ENCODE peak calls at places on chromosomes 6 and 20, in ten cellular contexts. One of them, this sample, is unnamed.

GRCh38 chr6:54860739-54861138 is 14.2 kb downstream of the FAM83B start:
- DNase-seq in RWPE1: no peak
- DNase-seq in neuronal stem cell: no peak
- DNase-seq in lower lobe of right lung: no peak
- DNase-seq in OCI-LY7: no peak
- DNase-seq in neural progenitor cell: no peak
- DNase-seq in A549: no peak
- DNase-seq in IMR-90: peak; percentile 72
- DNase-seq in endothelial cell of umbilical vein: no peak
- DNase-seq in GM12878: no peak
- DNase-seq in this sample: no peak

GRCh38 chr6:150169609-150170008 is 26.8 kb downstream of the PPP1R14C start:
- DNase-seq in RWPE1: peak; percentile 83
- DNase-seq in neuronal stem cell: no peak
- DNase-seq in lower lobe of right lung: no peak
- DNase-seq in OCI-LY7: no peak
- DNase-seq in neural progenitor cell: no peak
- DNase-seq in A549: no peak
- DNase-seq in IMR-90: peak; percentile 81
- DNase-seq in endothelial cell of umbilical vein: no peak
- DNase-seq in GM12878: no peak
- DNase-seq in this sample: no peak

GRCh38 chr6:120473804-120474203 is 860.5 kb downstream of the TBC1D32 start:
- DNase-seq in RWPE1: no peak
- DNase-seq in neuronal stem cell: no peak
- DNase-seq in lower lobe of right lung: no peak
- DNase-seq in OCI-LY7: no peak
- DNase-seq in neural progenitor cell: no peak
- DNase-seq in A549: no peak
- DNase-seq in IMR-90: no peak
- DNase-seq in endothelial cell of umbilical vein: no peak
- DNase-seq in GM12878: no peak
- DNase-seq in this sample: no peak

GRCh38 chr6:158381214-158381613 is 68.9 kb downstream of the TULP4 start:
- DNase-seq in RWPE1: peak; percentile 18
- DNase-seq in neuronal stem cell: no peak
- DNase-seq in lower lobe of right lung: no peak
- DNase-seq in OCI-LY7: no peak
- DNase-seq in neural progenitor cell: no peak
- DNase-seq in A549: no peak
- DNase-seq in IMR-90: no peak
- DNase-seq in endothelial cell of umbilical vein: no peak
- DNase-seq in GM12878: no peak
- DNase-seq in this sample: no peak

GRCh38 chr6:29995346-29995777 is 53.0 kb downstream of the HLA-A start:
- DNase-seq in RWPE1: no peak
- DNase-seq in neuronal stem cell: no peak
- DNase-seq in lower lobe of right lung: no peak
- DNase-seq in OCI-LY7: no peak
- DNase-seq in neural progenitor cell: no peak
- DNase-seq in A549: no peak
- DNase-seq in IMR-90: peak; percentile 11
- DNase-seq in endothelial cell of umbilical vein: peak; percentile 71
- DNase-seq in GM12878: no peak
- DNase-seq in this sample: peak; percentile 24

GRCh38 chr6:150363733-150364132 is 5.1 kb upstream of the IYD start:
- DNase-seq in RWPE1: no peak
- DNase-seq in neuronal stem cell: no peak
- DNase-seq in lower lobe of right lung: no peak
- DNase-seq in OCI-LY7: no peak
- DNase-seq in neural progenitor cell: no peak
- DNase-seq in A549: no peak
- DNase-seq in IMR-90: no peak
- DNase-seq in endothelial cell of umbilical vein: no peak
- DNase-seq in GM12878: no peak
- DNase-seq in this sample: no peak

GRCh38 chr20:45341939-45342862 is 6.0 kb downstream of the SDC4 start:
- DNase-seq in RWPE1: peak; percentile 55
- DNase-seq in neuronal stem cell: no peak
- DNase-seq in lower lobe of right lung: peak; percentile 74
- DNase-seq in OCI-LY7: no peak
- DNase-seq in neural progenitor cell: peak; percentile 52
- DNase-seq in A549: no peak
- DNase-seq in IMR-90: peak; percentile 74
- DNase-seq in endothelial cell of umbilical vein: peak; percentile 50
- DNase-seq in GM12878: no peak
- DNase-seq in this sample: peak; percentile 89

GRCh38 chr6:27133281-27134227 is 113.9 kb upstream of the PRSS16 start:
- DNase-seq in RWPE1: no peak
- DNase-seq in neuronal stem cell: no peak
- DNase-seq in lower lobe of right lung: peak; percentile 81
- DNase-seq in OCI-LY7: peak; percentile 89
- DNase-seq in neural progenitor cell: peak; percentile 83
- DNase-seq in A549: no peak
- DNase-seq in IMR-90: peak; percentile 78
- DNase-seq in endothelial cell of umbilical vein: peak; percentile 72
- DNase-seq in GM12878: peak; percentile 63
- DNase-seq in this sample: peak; percentile 88

GRCh38 chr6:53484409-53485280 is 60.3 kb downstream of the GCLC start:
- DNase-seq in RWPE1: peak; percentile 30
- DNase-seq in neuronal stem cell: peak; percentile 71
- DNase-seq in lower lobe of right lung: no peak
- DNase-seq in OCI-LY7: peak; percentile 79
- DNase-seq in neural progenitor cell: peak; percentile 77
- DNase-seq in A549: no peak
- DNase-seq in IMR-90: peak; percentile 75
- DNase-seq in endothelial cell of umbilical vein: peak; percentile 84
- DNase-seq in GM12878: no peak
- DNase-seq in this sample: peak; percentile 78

GRCh38 chr6:88982720-88983119 is 19.3 kb upstream of the RNGTT start:
- DNase-seq in RWPE1: peak; percentile 69
- DNase-seq in neuronal stem cell: peak; percentile 32
- DNase-seq in lower lobe of right lung: no peak
- DNase-seq in OCI-LY7: peak; percentile 72
- DNase-seq in neural progenitor cell: peak; percentile 56
- DNase-seq in A549: peak; percentile 56
- DNase-seq in IMR-90: peak; percentile 79
- DNase-seq in endothelial cell of umbilical vein: peak; percentile 70
- DNase-seq in GM12878: peak; percentile 19
- DNase-seq in this sample: no peak

GRCh38 chr6:159169557-159170332 is 545 bp downstream of the FNDC1 start:
- DNase-seq in RWPE1: no peak
- DNase-seq in neuronal stem cell: peak; percentile 40
- DNase-seq in lower lobe of right lung: peak; percentile 52
- DNase-seq in OCI-LY7: no peak
- DNase-seq in neural progenitor cell: peak; percentile 75
- DNase-seq in A549: peak; percentile 25
- DNase-seq in IMR-90: peak; percentile 14
- DNase-seq in endothelial cell of umbilical vein: peak; percentile 2
- DNase-seq in GM12878: no peak
- DNase-seq in this sample: peak; percentile 88

GRCh38 chr20:58852559-58853271 is at the start of gene GNAS:
- DNase-seq in RWPE1: peak; percentile 90
- DNase-seq in neuronal stem cell: peak; percentile 72
- DNase-seq in lower lobe of right lung: peak; percentile 68
- DNase-seq in OCI-LY7: peak; percentile 65
- DNase-seq in neural progenitor cell: peak; percentile 91
- DNase-seq in A549: peak; percentile 72
- DNase-seq in IMR-90: peak; percentile 60
- DNase-seq in endothelial cell of umbilical vein: peak; percentile 47
- DNase-seq in GM12878: no peak
- DNase-seq in this sample: peak; percentile 94

GRCh38 chr6:140441256-140441655 is 1066.8 kb upstream of the CITED2 start:
- DNase-seq in RWPE1: peak; percentile 7
- DNase-seq in neuronal stem cell: peak; percentile 48
- DNase-seq in lower lobe of right lung: peak; percentile 46
- DNase-seq in OCI-LY7: no peak
- DNase-seq in neural progenitor cell: peak; percentile 74
- DNase-seq in A549: no peak
- DNase-seq in IMR-90: peak; percentile 63
- DNase-seq in endothelial cell of umbilical vein: peak; percentile 57
- DNase-seq in GM12878: no peak
- DNase-seq in this sample: peak; percentile 85

GRCh38 chr20:25037288-25038102 is 20.4 kb downstream of the ACSS1 start:
- DNase-seq in RWPE1: no peak
- DNase-seq in neuronal stem cell: no peak
- DNase-seq in lower lobe of right lung: no peak
- DNase-seq in OCI-LY7: no peak
- DNase-seq in neural progenitor cell: no peak
- DNase-seq in A549: no peak
- DNase-seq in IMR-90: no peak
- DNase-seq in endothelial cell of umbilical vein: no peak
- DNase-seq in GM12878: no peak
- DNase-seq in this sample: no peak

GRCh38 chr20:25038103-25038410 is 19.9 kb downstream of the ACSS1 start:
- DNase-seq in RWPE1: no peak
- DNase-seq in neuronal stem cell: no peak
- DNase-seq in lower lobe of right lung: no peak
- DNase-seq in OCI-LY7: no peak
- DNase-seq in neural progenitor cell: no peak
- DNase-seq in A549: no peak
- DNase-seq in IMR-90: no peak
- DNase-seq in endothelial cell of umbilical vein: no peak
- DNase-seq in GM12878: no peak
- DNase-seq in this sample: no peak

GRCh38 chr20:25035924-25036323 is 22.0 kb downstream of the ACSS1 start:
- DNase-seq in RWPE1: no peak
- DNase-seq in neuronal stem cell: no peak
- DNase-seq in lower lobe of right lung: no peak
- DNase-seq in OCI-LY7: peak; percentile 55
- DNase-seq in neural progenitor cell: no peak
- DNase-seq in A549: no peak
- DNase-seq in IMR-90: no peak
- DNase-seq in endothelial cell of umbilical vein: no peak
- DNase-seq in GM12878: no peak
- DNase-seq in this sample: no peak

GRCh38 chr20:25038591-25039015 is 19.3 kb downstream of the ACSS1 start:
- DNase-seq in RWPE1: no peak
- DNase-seq in neuronal stem cell: no peak
- DNase-seq in lower lobe of right lung: no peak
- DNase-seq in OCI-LY7: no peak
- DNase-seq in neural progenitor cell: no peak
- DNase-seq in A549: no peak
- DNase-seq in IMR-90: no peak
- DNase-seq in endothelial cell of umbilical vein: no peak
- DNase-seq in GM12878: no peak
- DNase-seq in this sample: no peak

DNA sequence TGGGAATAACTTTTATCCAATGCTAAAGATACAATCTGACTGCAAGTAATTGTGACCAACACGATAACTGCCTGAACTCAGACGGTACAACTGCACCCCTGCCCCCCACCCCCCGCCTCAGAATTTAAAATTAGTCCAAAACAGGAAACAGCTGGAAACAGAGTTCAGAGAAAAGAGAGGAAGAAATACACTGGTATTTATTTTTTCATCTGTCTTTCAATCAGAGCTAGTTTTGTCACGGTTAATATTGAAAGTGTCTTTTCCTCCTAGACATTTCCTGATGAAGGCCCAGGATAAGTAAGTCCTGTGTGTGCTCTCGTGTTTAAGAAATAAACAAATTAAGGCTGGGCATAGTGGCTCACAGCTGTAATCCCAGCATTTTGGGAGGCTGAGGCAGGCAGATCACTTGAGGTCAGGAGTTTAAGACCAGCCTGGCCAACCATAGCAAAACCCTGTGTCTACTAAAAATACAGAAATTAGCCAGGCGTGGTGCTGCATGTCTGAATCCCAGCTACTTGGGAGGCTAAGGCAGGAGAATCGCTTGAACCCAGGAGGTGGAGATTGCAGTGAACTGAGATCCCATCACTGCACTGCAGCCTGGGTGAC is 21.5 kb downstream of the ACSS1 start:
- DNase-seq in RWPE1: no peak
- DNase-seq in neuronal stem cell: no peak
- DNase-seq in lower lobe of right lung: no peak
- DNase-seq in OCI-LY7: peak; percentile 23
- DNase-seq in neural progenitor cell: no peak
- DNase-seq in A549: no peak
- DNase-seq in IMR-90: no peak
- DNase-seq in endothelial cell of umbilical vein: peak; percentile 87
- DNase-seq in GM12878: no peak
- DNase-seq in this sample: no peak
- H3K27ac ChIP-seq in RWPE1: no peak overlapping the region
- H3K27ac ChIP-seq in neuronal stem cell: no peak overlapping the region
- H3K27ac ChIP-seq in lower lobe of right lung: peak overlapping the region; percentile 73
- H3K27ac ChIP-seq in OCI-LY7: peak overlapping the region; percentile 57
- H3K27ac ChIP-seq in neural progenitor cell: no peak overlapping the region
- H3K27ac ChIP-seq in A549: no peak overlapping the region
- H3K27ac ChIP-seq in IMR-90: no peak overlapping the region
- H3K27ac ChIP-seq in endothelial cell of umbilical vein: no peak overlapping the region
- H3K27ac ChIP-seq in GM12878: peak overlapping the region; percentile 66
- H3K27ac ChIP-seq in this sample: no peak overlapping the region

DNA sequence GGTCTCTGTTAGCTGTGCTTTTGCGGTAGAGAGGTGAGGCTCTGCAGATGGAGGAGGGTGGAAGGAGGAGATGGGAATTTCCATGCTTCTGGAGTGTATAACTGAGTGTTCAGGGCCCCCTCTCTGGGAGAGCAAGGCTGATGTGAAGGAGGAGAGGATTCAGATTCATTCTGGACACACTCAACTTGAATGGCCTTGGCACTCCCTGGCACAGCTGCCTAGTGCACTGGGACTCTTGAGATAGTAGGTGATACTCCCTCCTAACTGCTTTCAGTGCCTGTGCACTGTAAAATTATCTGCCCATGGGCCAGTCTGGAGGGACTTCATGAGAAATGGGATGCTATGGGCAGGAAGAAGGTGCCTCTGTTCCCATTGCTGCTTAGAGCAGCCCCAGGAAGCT is 54.2 kb upstream of the MYL9 start:
- DNase-seq in RWPE1: no peak
- DNase-seq in neuronal stem cell: no peak
- DNase-seq in lower lobe of right lung: no peak
- DNase-seq in OCI-LY7: no peak
- DNase-seq in neural progenitor cell: no peak
- DNase-seq in A549: no peak
- DNase-seq in IMR-90: no peak
- DNase-seq in endothelial cell of umbilical vein: no peak
- DNase-seq in GM12878: no peak
- DNase-seq in this sample: no peak
- H3K27ac ChIP-seq in RWPE1: peak overlapping the region; percentile 11
- H3K27ac ChIP-seq in neuronal stem cell: no peak overlapping the region
- H3K27ac ChIP-seq in lower lobe of right lung: no peak overlapping the region
- H3K27ac ChIP-seq in OCI-LY7: no peak overlapping the region
- H3K27ac ChIP-seq in neural progenitor cell: no peak overlapping the region
- H3K27ac ChIP-seq in A549: no peak overlapping the region
- H3K27ac ChIP-seq in IMR-90: no peak overlapping the region
- H3K27ac ChIP-seq in endothelial cell of umbilical vein: no peak overlapping the region
- H3K27ac ChIP-seq in GM12878: no peak overlapping the region
- H3K27ac ChIP-seq in this sample: no peak overlapping the region

GRCh38 chr6:7142228-7142801 is 34.6 kb downstream of the RREB1 start:
- DNase-seq in RWPE1: no peak
- DNase-seq in neuronal stem cell: no peak
- DNase-seq in lower lobe of right lung: no peak
- DNase-seq in OCI-LY7: no peak
- DNase-seq in neural progenitor cell: no peak
- DNase-seq in A549: no peak
- DNase-seq in IMR-90: no peak
- DNase-seq in endothelial cell of umbilical vein: no peak
- DNase-seq in GM12878: no peak
- DNase-seq in this sample: peak; percentile 54
- H3K27ac ChIP-seq in RWPE1: peak overlapping the region; percentile 87
- H3K27ac ChIP-seq in neuronal stem cell: no peak overlapping the region
- H3K27ac ChIP-seq in lower lobe of right lung: peak overlapping the region; percentile 96
- H3K27ac ChIP-seq in OCI-LY7: no peak overlapping the region
- H3K27ac ChIP-seq in neural progenitor cell: no peak overlapping the region
- H3K27ac ChIP-seq in A549: no peak overlapping the region
- H3K27ac ChIP-seq in IMR-90: no peak overlapping the region
- H3K27ac ChIP-seq in endothelial cell of umbilical vein: no peak overlapping the region
- H3K27ac ChIP-seq in GM12878: no peak overlapping the region
- H3K27ac ChIP-seq in this sample: no peak overlapping the region

GRCh38 chr6:112180095-112180820 is 74.1 kb downstream of the LAMA4 start:
- DNase-seq in RWPE1: peak; percentile 66
- DNase-seq in neuronal stem cell: peak; percentile 51
- DNase-seq in lower lobe of right lung: no peak
- DNase-seq in OCI-LY7: peak; percentile 78
- DNase-seq in neural progenitor cell: peak; percentile 90
- DNase-seq in A549: peak; percentile 38
- DNase-seq in IMR-90: peak; percentile 92
- DNase-seq in endothelial cell of umbilical vein: peak; percentile 71
- DNase-seq in GM12878: no peak
- DNase-seq in this sample: peak; percentile 66
- H3K27ac ChIP-seq in RWPE1: no peak overlapping the region
- H3K27ac ChIP-seq in neuronal stem cell: no peak overlapping the region
- H3K27ac ChIP-seq in lower lobe of right lung: no peak overlapping the region
- H3K27ac ChIP-seq in OCI-LY7: no peak overlapping the region
- H3K27ac ChIP-seq in neural progenitor cell: no peak overlapping the region
- H3K27ac ChIP-seq in A549: no peak overlapping the region
- H3K27ac ChIP-seq in IMR-90: no peak overlapping the region
- H3K27ac ChIP-seq in endothelial cell of umbilical vein: no peak overlapping the region
- H3K27ac ChIP-seq in GM12878: no peak overlapping the region
- H3K27ac ChIP-seq in this sample: no peak overlapping the region